ENCODE peak calls at places on chromosomes 4 and X, in five cellular contexts. U, E, G, F and A are unnamed samples. For H3K9me3, the result is how much of the 10 kb centered on the place peaks cover.

GRCh38 chr4:56803473-56803872 is 18.0 kb downstream of the SPINK2 start:
- DNase-seq in F (no peak), U (peak), E (no peak), G (no peak), A (peak)

GRCh38 chr4:57905965-57906364 is 795.8 kb upstream of the IGFBP7 start:
- DNase-seq in U (no peak), E (no peak), G (no peak), F (no peak), A (no peak)

GRCh38 chr4:140185725-140186124 is 31.7 kb upstream of the MAML3 start:
- DNase-seq in E (no peak), G (no peak), U (no peak), F (no peak), A (no peak)

GRCh38 chr4:86921608-86922252 is 13.1 kb upstream of the AFF1 start:
- DNase-seq in U (no peak), G (no peak), E (no peak), F (no peak), A (no peak)

GRCh38 chr4:153114771-153115321 is 89.4 kb upstream of the TRIM2 start:
- DNase-seq in F (no peak), G (no peak), E (no peak), U (peak), A (no peak)

GRCh38 chr4:11589676-11590075 is 161.0 kb upstream of the HS3ST1 start:
- DNase-seq in U (no peak), F (no peak), G (no peak), E (no peak), A (no peak)

GRCh38 chr4:183906736-183907651 is 1.9 kb downstream of the STOX2 start:
- DNase-seq in E (peak), U (peak), F (no peak), G (peak), A (no peak)

GRCh38 chr4:4659871-4660651 is 118.2 kb upstream of the STX18 start:
- DNase-seq in G (no peak), U (no peak), E (no peak), F (no peak), A (no peak)

GRCh38 chrX:50067435-50068292 is 133.1 kb downstream of the AKAP4 start:
- DNase-seq in G (peak), E (peak), U (peak), F (peak), A (peak)

DNA sequence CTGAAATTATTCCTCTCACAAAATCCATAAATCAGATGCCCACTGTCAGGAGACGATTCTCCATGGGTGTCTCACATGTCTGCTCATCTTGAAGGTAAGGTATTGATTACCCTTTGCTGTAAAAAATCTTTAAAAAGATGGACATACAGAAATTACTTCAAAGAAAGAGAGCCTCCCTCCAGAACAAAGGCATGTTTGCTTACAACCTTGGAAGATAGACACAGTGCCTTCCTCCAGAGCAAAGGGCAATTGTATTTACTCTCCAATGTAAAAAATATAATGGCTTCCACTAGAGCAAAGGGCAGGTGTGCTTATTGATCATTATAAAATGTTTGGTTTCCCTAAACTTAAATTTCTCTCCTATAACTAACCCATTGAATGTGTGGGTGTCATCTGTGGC is 616.2 kb downstream of the ANKRD50 start:
- DNase-seq in G (no peak), E (no peak), U (no peak), F (no peak), A (no peak)
- H3K9me3 ChIP-seq in G (under half), E (under half), U (under half), F (under half), A (under half)

GRCh38 chr4:80365928-80366327 is 30.4 kb downstream of the CFAP299 start:
- DNase-seq in G (peak), E (peak), U (peak), F (no peak), A (no peak)
- H3K9me3 ChIP-seq in G (under half), E (under half), U (under half), F (under half), A (under half)

DNA sequence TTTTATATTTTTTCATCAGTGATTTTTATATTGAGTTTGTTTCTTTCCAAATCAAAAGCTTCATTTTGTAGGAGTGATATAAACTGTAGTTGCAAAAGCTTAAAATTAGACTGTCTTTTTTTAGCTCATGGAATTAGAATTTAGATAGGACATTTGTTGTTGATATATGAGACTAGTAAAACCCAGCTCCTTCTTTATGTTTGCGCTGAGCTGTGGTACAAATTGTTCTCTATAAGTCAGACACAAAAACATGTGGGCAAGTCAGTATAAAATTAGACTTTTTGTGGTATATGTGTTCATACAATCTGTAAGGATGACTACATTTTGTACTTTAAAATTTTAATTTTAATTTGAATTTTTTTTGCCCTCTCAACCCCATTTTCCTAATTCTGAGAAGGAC is 18.3 kb downstream of the FHIP1A start:
- DNase-seq in E (no peak), G (no peak), U (no peak), F (no peak), A (no peak)
- H3K9me3 ChIP-seq in E (under half), G (under half), U (under half), F (under half), A (under half)

GRCh38 chrX:148024425-148025148 is 43.5 kb downstream of the FMR1NB start:
- DNase-seq in U (no peak), G (no peak), F (no peak), E (no peak), A (no peak)
- H3K9me3 ChIP-seq in U (under half), G (under half), F (under half), E (under half), A (under half)